ENCODE peak calls at places on chromosome X, in five cellular contexts. C is EL; K is naive thymus-derived CD8-positive, alpha-beta T cell; F is mucosa of descending colon; H is AG09319. X is an unnamed sample.

GRCh38 chrX:103330601-103331397 is 760 bp downstream of the TCEAL7 start:
- DNase-seq in H (no peak), K (no peak), C (peak; percentile 8), F (no peak), X (no peak)

GRCh38 chrX:40105791-40106676 is 8.3 kb upstream of the BCOR start:
- DNase-seq in H (no peak), F (peak; percentile 84), K (peak; percentile 82), C (peak; percentile 61), X (no peak)

GRCh38 chrX:151896734-151897474 is 15.8 kb upstream of the MAGEA4 start:
- DNase-seq in H (peak; percentile 19), K (no peak), F (no peak), C (peak; percentile 47), X (peak; percentile 9)

GRCh38 chrX:150570512-150570911 is 2.1 kb downstream of the MTM1 start:
- DNase-seq in C (no peak), F (no peak), H (no peak), K (no peak), X (no peak)

GRCh38 chrX:17580529-17581155 is 156.7 kb upstream of the SCML1 start:
- DNase-seq in C (peak; percentile 55), F (no peak), H (no peak), K (no peak), X (no peak)

GRCh38 chrX:9188117-9188516 is 154.2 kb upstream of the FAM9B start:
- DNase-seq in F (no peak), K (no peak), H (no peak), C (no peak), X (no peak)

GRCh38 chrX:140817943-140818342 is 108.4 kb downstream of the LINC00632 start:
- DNase-seq in C (peak; percentile 9), F (no peak), H (no peak), K (no peak), X (no peak)

GRCh38 chrX:22577181-22577580 is 304.5 kb downstream of the CBLL2 start:
- DNase-seq in C (peak; percentile 63), K (no peak), H (peak; percentile 12), F (no peak), X (peak; percentile 21)

GRCh38 chrX:53048169-53049126 is at the start of gene GPR173:
- DNase-seq in K (no peak), C (peak; percentile 67), F (peak; percentile 50), H (peak; percentile 41), X (no peak)

GRCh38 chrX:45840411-45840950 is 639.8 kb upstream of the DIPK2B start:
- DNase-seq in K (no peak), C (peak; percentile 30), F (no peak), H (no peak), X (no peak)

GRCh38 chrX:119745283-119745848 is 13.0 kb upstream of the SOWAHD start:
- DNase-seq in K (no peak), F (no peak), H (no peak), C (no peak), X (no peak)

GRCh38 chrX:138034136-138034535 is 468.2 kb downstream of the ZIC3 start:
- DNase-seq in H (no peak), F (no peak), C (no peak), K (no peak), X (no peak)

GRCh38 chrX:71365876-71366673 is at the start of gene TAF1:
- DNase-seq in F (peak; percentile 91), C (peak; percentile 96), H (peak; percentile 94), K (peak; percentile 97), X (peak; percentile 85)